ENCODE peak calls at places on chromosomes 6 and 20, in ten cellular contexts. U is astrocyte of the cerebellum, L is anterior cingulate cortex, Q is AG09319, G is iris pigment epithelial cell, X is amniotic stem cell, J is upper lobe of right lung, T is endothelial cell, N is skeletal muscle cell, Z is heart left ventricle. H is an unnamed sample.

GRCh38 chr6:56570434-56571359 is 72.0 kb downstream of the DST start:
- DNase-seq in U (no peak), L (no peak), Q (no peak), G (peak), X (no peak), J (no peak), T (no peak), N (no peak), Z (no peak), H (no peak)

GRCh38 chr6:140921366-140922226 is 1211.1 kb upstream of the GJE1 start:
- DNase-seq in U (peak), L (no peak), Q (peak), G (peak), X (peak), J (no peak), T (peak), N (peak), Z (no peak), H (no peak)

GRCh38 chr6:32113386-32114352 is 4.5 kb upstream of the TNXB start:
- DNase-seq in U (peak), L (peak), Q (peak), G (peak), X (peak), J (peak), T (no peak), N (peak), Z (peak), H (peak)

GRCh38 chr6:121504227-121504626 is 68.8 kb downstream of the GJA1 start:
- DNase-seq in U (no peak), L (no peak), Q (no peak), G (peak), X (peak), J (no peak), T (no peak), N (peak), Z (no peak), H (no peak)

GRCh38 chr6:124964764-124965105 is 2.5 kb downstream of the RNF217 start:
- DNase-seq in U (no peak), L (no peak), Q (no peak), G (no peak), X (no peak), J (no peak), T (no peak), N (no peak), Z (no peak), H (no peak)

GRCh38 chr20:44803383-44803941 is 6.9 kb downstream of the RIMS4 start:
- DNase-seq in U (no peak), L (no peak), Q (no peak), G (no peak), X (no peak), J (no peak), T (no peak), N (no peak), Z (no peak), H (no peak)

GRCh38 chr6:16576391-16577368 is 184.6 kb downstream of the ATXN1 start:
- DNase-seq in U (no peak), L (no peak), Q (no peak), G (no peak), X (no peak), J (no peak), T (no peak), N (no peak), Z (no peak), H (no peak)

GRCh38 chr6:89412071-89413005 is at the start of gene RRAGD:
- DNase-seq in U (no peak), L (peak), Q (no peak), G (no peak), X (no peak), J (peak), T (peak), N (no peak), Z (peak), H (peak)

GRCh38 chr6:168054663-168055560 is 24.1 kb downstream of the FRMD1 start:
- DNase-seq in U (no peak), L (no peak), Q (no peak), G (no peak), X (no peak), J (no peak), T (no peak), N (no peak), Z (peak), H (no peak)

GRCh38 chr6:31466466-31466865 is 31.5 kb upstream of the MICB start:
- DNase-seq in U (no peak), L (no peak), Q (no peak), G (no peak), X (no peak), J (no peak), T (no peak), N (no peak), Z (no peak), H (no peak)

GRCh38 chr20:38186788-38187221 is 21.7 kb upstream of the TGM2 start:
- DNase-seq in U (peak), L (no peak), Q (no peak), G (peak), X (no peak), J (no peak), T (no peak), N (no peak), Z (no peak), H (no peak)

GRCh38 chr6:4128748-4129147 is 6.6 kb downstream of the ECI2 start:
- DNase-seq in U (no peak), L (no peak), Q (no peak), G (peak), X (no peak), J (no peak), T (no peak), N (no peak), Z (no peak), H (no peak)

GRCh38 chr6:18151801-18152200 is 3.1 kb downstream of the TPMT start:
- DNase-seq in U (no peak), L (no peak), Q (no peak), G (no peak), X (no peak), J (no peak), T (no peak), N (no peak), Z (no peak), H (no peak)

GRCh38 chr6:158626360-158627167 is 18.0 kb downstream of the DYNLT1 start:
- DNase-seq in U (no peak), L (no peak), Q (no peak), G (no peak), X (no peak), J (no peak), T (no peak), N (no peak), Z (no peak), H (no peak)

GRCh38 chr20:37911262-37911661 is 8.3 kb downstream of the VSTM2L start:
- DNase-seq in U (no peak), L (no peak), Q (no peak), G (no peak), X (no peak), J (no peak), T (no peak), N (no peak), Z (no peak), H (no peak)

GRCh38 chr6:146050168-146050567 is 21.3 kb downstream of the GRM1 start:
- DNase-seq in U (no peak), L (no peak), Q (no peak), G (no peak), X (no peak), J (no peak), T (no peak), N (no peak), Z (no peak), H (no peak)

GRCh38 chr20:14992961-14993360 is 655.5 kb upstream of the FLRT3 start:
- DNase-seq in U (no peak), L (no peak), Q (peak), G (peak), X (no peak), J (no peak), T (no peak), N (peak), Z (no peak), H (no peak)

GRCh38 chr20:63057133-63058117 is 50.7 kb upstream of the BHLHE23 start:
- DNase-seq in U (no peak), L (no peak), Q (no peak), G (peak), X (no peak), J (peak), T (no peak), N (no peak), Z (no peak), H (no peak)

GRCh38 chr6:111724505-111724904 is 118.8 kb upstream of the TRAF3IP2 start:
- DNase-seq in U (no peak), L (no peak), Q (no peak), G (no peak), X (no peak), J (no peak), T (no peak), N (no peak), Z (no peak), H (no peak)

GRCh38 chr6:148257810-148258209 is 84.8 kb upstream of the SASH1 start:
- DNase-seq in U (no peak), L (no peak), Q (no peak), G (no peak), X (no peak), J (no peak), T (no peak), N (no peak), Z (no peak), H (no peak)

GRCh38 chr6:35391240-35391968 is 49.0 kb downstream of the PPARD start:
- DNase-seq in U (peak), L (no peak), Q (peak), G (peak), X (peak), J (no peak), T (no peak), N (peak), Z (no peak), H (no peak)

GRCh38 chr6:89260310-89260709 is 43.2 kb upstream of the GABRR1 start:
- DNase-seq in U (no peak), L (no peak), Q (no peak), G (no peak), X (no peak), J (no peak), T (no peak), N (no peak), Z (no peak), H (no peak)

GRCh38 chr6:156028310-156029131 is 572.9 kb upstream of the NOX3 start:
- DNase-seq in U (no peak), L (no peak), Q (no peak), G (no peak), X (no peak), J (no peak), T (no peak), N (no peak), Z (no peak), H (no peak)

GRCh38 chr6:106360989-106361430 is 493 bp downstream of the CRYBG1 start:
- DNase-seq in U (no peak), L (no peak), Q (no peak), G (no peak), X (no peak), J (peak), T (peak), N (no peak), Z (peak), H (no peak)

GRCh38 chr6:70310063-70310694 is 7.3 kb upstream of the COL9A1 start:
- DNase-seq in U (peak), L (no peak), Q (no peak), G (peak), X (peak), J (no peak), T (peak), N (peak), Z (no peak), H (no peak)

GRCh38 chr20:50776122-50776795 is 18.6 kb upstream of the BCAS4 start:
- DNase-seq in U (no peak), L (no peak), Q (no peak), G (no peak), X (no peak), J (peak), T (no peak), N (no peak), Z (no peak), H (peak)

GRCh38 chr6:37514377-37514776 is 14.7 kb upstream of the CCDC167 start:
- DNase-seq in U (no peak), L (no peak), Q (no peak), G (peak), X (no peak), J (no peak), T (no peak), N (peak), Z (no peak), H (no peak)

GRCh38 chr6:156589281-156589680 is 187.9 kb upstream of the ARID1B start:
- DNase-seq in U (peak), L (no peak), Q (peak), G (peak), X (peak), J (no peak), T (no peak), N (peak), Z (no peak), H (no peak)

GRCh38 chr6:81950877-81951276 is 198.4 kb upstream of the TENT5A start:
- DNase-seq in U (no peak), L (no peak), Q (no peak), G (peak), X (no peak), J (no peak), T (no peak), N (peak), Z (no peak), H (no peak)

GRCh38 chr6:111874030-111874425 is 776 bp upstream of the FYN start:
- DNase-seq in U (no peak), L (no peak), Q (no peak), G (peak), X (no peak), J (no peak), T (peak), N (no peak), Z (peak), H (no peak)

GRCh38 chr6:108831104-108831503 is 17.1 kb upstream of the ARMC2 start:
- DNase-seq in U (no peak), L (peak), Q (peak), G (no peak), X (no peak), J (no peak), T (no peak), N (no peak), Z (no peak), H (no peak)

GRCh38 chr6:156701961-156702360 is 75.2 kb upstream of the ARID1B start:
- DNase-seq in U (no peak), L (no peak), Q (no peak), G (no peak), X (no peak), J (no peak), T (no peak), N (no peak), Z (no peak), H (no peak)

GRCh38 chr6:155216312-155217028 is 47.3 kb upstream of the CLDN20 start:
- DNase-seq in U (no peak), L (peak), Q (no peak), G (no peak), X (no peak), J (no peak), T (peak), N (no peak), Z (no peak), H (no peak)

H was measured in sciatic nerve.